ENCODE peak calls at places on chromosome 16, in eight cellular contexts. K, B, G, F, O, M, R and Y are unnamed samples.

GRCh38 chr16:89121691-89122321 is 28.2 kb downstream of the ACSF3 start:
- DNase-seq in K (peak; percentile 67), B (no peak), G (no peak), F (no peak), O (no peak), M (no peak), R (no peak), Y (no peak)

GRCh38 chr16:87149051-87149450 is 168.1 kb downstream of the C16orf95 start:
- DNase-seq in K (peak; percentile 1), B (no peak), G (no peak), F (no peak), O (no peak), M (no peak), R (no peak), Y (no peak)

GRCh38 chr16:763386-763785 is 2.9 kb downstream of the MSLN start:
- DNase-seq in K (peak; percentile 71), B (no peak), G (no peak), F (no peak), O (no peak), M (no peak), R (no peak), Y (no peak)

GRCh38 chr16:85329999-85330693 is 217.9 kb upstream of the CIBAR2 start:
- DNase-seq in K (no peak), B (peak; percentile 58), G (no peak), F (no peak), O (no peak), M (no peak), R (peak; percentile 52), Y (peak; percentile 76)

GRCh38 chr16:67462279-67462655 is 18.7 kb downstream of the ATP6V0D1 start:
- DNase-seq in K (no peak), B (no peak), G (no peak), F (no peak), O (no peak), M (no peak), R (no peak), Y (no peak)

GRCh38 chr16:100989-101388 is 23.0 kb downstream of the MPG start:
- DNase-seq in K (no peak), B (no peak), G (no peak), F (no peak), O (no peak), M (no peak), R (no peak), Y (no peak)

GRCh38 chr16:20610192-20610891 is 34.2 kb upstream of the ACSM2B start:
- DNase-seq in K (no peak), B (no peak), G (no peak), F (no peak), O (no peak), M (no peak), R (no peak), Y (no peak)

GRCh38 chr16:275041-275621 is 613 bp downstream of the RGS11 start:
- DNase-seq in K (no peak), B (no peak), G (peak; percentile 16), F (no peak), O (no peak), M (no peak), R (peak; percentile 92), Y (peak; percentile 53)

GRCh38 chr16:13036600-13036999 is 135.2 kb downstream of the SHISA9 start:
- DNase-seq in K (no peak), B (peak; percentile 49), G (peak; percentile 27), F (no peak), O (peak; percentile 20), M (no peak), R (no peak), Y (peak; percentile 90)

GRCh38 chr16:2256531-2257140 is 5.2 kb upstream of the ECI1 start:
- DNase-seq in K (no peak), B (no peak), G (no peak), F (no peak), O (no peak), M (no peak), R (peak; percentile 24), Y (no peak)

GRCh38 chr16:19884021-19884485 is 595 bp downstream of the GPRC5B start:
- DNase-seq in K (no peak), B (no peak), G (no peak), F (peak; percentile 23), O (peak; percentile 48), M (no peak), R (peak; percentile 74), Y (peak; percentile 57)

GRCh38 chr16:19502395-19503131 is 19.3 kb downstream of the GDE1 start:
- DNase-seq in K (no peak), B (peak; percentile 63), G (peak; percentile 53), F (peak; percentile 60), O (peak; percentile 88), M (peak; percentile 57), R (peak; percentile 41), Y (peak; percentile 85)